ENCODE peak calls at places on chromosomes 13 and 19, in eight cellular contexts. R is dermis microvascular lymphatic vessel endothelial cell, A is spleen, G is amniotic stem cell, F is epithelial cell of esophagus, Z is ureter, X is AG04450, D is NCI-H1694 treated with DMSO at 0.1 percent for 48 hours. H is an unnamed sample.
A peak's percentile ranks its signal among the peaks of the same experiment; 100 is the strongest.

GRCh38 chr13:99059498-99060070 is 81.7 kb upstream of the DOCK9 start:
- DNase-seq in A (no peak), X (no peak), G (no peak), Z (no peak), F (no peak), D (no peak), R (no peak), H (no peak)

GRCh38 chr13:36332986-36333385 is 13.2 kb downstream of the SPART start:
- DNase-seq in Z (no peak), X (no peak), R (peak; percentile 51), A (no peak), F (peak; percentile 46), G (no peak), D (no peak), H (peak; percentile 9)

GRCh38 chr13:95585867-95586266 is 33.3 kb downstream of the CLDN10 start:
- DNase-seq in A (no peak), F (no peak), D (no peak), R (no peak), Z (no peak), X (no peak), G (no peak), H (no peak)

GRCh38 chr13:113650275-113650674 is 7.7 kb downstream of the ATP4B start:
- DNase-seq in A (peak; percentile 54), D (no peak), R (no peak), Z (no peak), F (no peak), X (no peak), G (no peak), H (no peak)

GRCh38 chr19:44869728-44870470 is 21.2 kb upstream of the TOMM40 start:
- DNase-seq in X (peak; percentile 46), Z (no peak), D (no peak), A (no peak), G (no peak), F (no peak), R (no peak), H (peak; percentile 73)

GRCh38 chr13:28489536-28489935 is 5.4 kb downstream of the FLT1 start:
- DNase-seq in R (no peak), F (no peak), A (no peak), X (no peak), G (no peak), Z (no peak), D (no peak), H (peak; percentile 72)

GRCh38 chr13:40660692-40661091 is 5.7 kb downstream of the FOXO1 start:
- DNase-seq in R (no peak), F (no peak), D (no peak), Z (no peak), G (no peak), X (no peak), A (no peak), H (no peak)

GRCh38 chr13:84543976-84544375 is 661.7 kb upstream of the SLITRK1 start:
- DNase-seq in G (no peak), A (no peak), R (no peak), D (no peak), X (no peak), Z (no peak), F (no peak), H (no peak)

GRCh38 chr19:40603071-40603718 is 2.0 kb downstream of the LTBP4 start:
- DNase-seq in Z (no peak), X (no peak), R (no peak), F (peak; percentile 61), G (no peak), A (no peak), D (peak; percentile 42), H (no peak)

GRCh38 chr13:100787899-100788298 is 113.3 kb upstream of the TMTC4 start:
- DNase-seq in R (no peak), D (no peak), G (no peak), A (no peak), F (no peak), X (no peak), Z (no peak), H (no peak)

GRCh38 chr19:58346961-58347929 is 6.0 kb downstream of the A1BG start:
- DNase-seq in Z (peak; percentile 72), G (peak; percentile 22), A (peak; percentile 91), D (peak; percentile 61), F (peak; percentile 61), X (no peak), R (no peak), H (no peak)

GRCh38 chr13:61760102-61760501 is 344.5 kb upstream of the PCDH20 start:
- DNase-seq in X (no peak), Z (no peak), D (no peak), R (no peak), A (no peak), G (no peak), F (no peak), H (no peak)

GRCh38 chr13:26280822-26281221 is 26.9 kb downstream of the CDK8 start:
- DNase-seq in R (no peak), G (no peak), F (peak; percentile 47), X (no peak), Z (no peak), D (no peak), A (no peak), H (no peak)

GRCh38 chr13:76380436-76381065 is 505.7 kb downstream of the KCTD12 start:
- DNase-seq in G (no peak), D (no peak), R (no peak), X (no peak), F (no peak), A (no peak), Z (no peak), H (no peak)

GRCh38 chr13:37476874-37477273 is 121.7 kb downstream of the POSTN start:
- DNase-seq in A (no peak), R (no peak), G (no peak), F (peak; percentile 73), X (no peak), Z (no peak), D (no peak), H (no peak)

GRCh38 chr13:102704238-102704750 is 9.4 kb upstream of the METTL21C start:
- DNase-seq in D (no peak), G (no peak), Z (no peak), X (no peak), A (no peak), F (peak; percentile 88), R (no peak), H (peak; percentile 39)

GRCh38 chr13:59750860-59751259 is 412.9 kb downstream of the DIAPH3 start:
- DNase-seq in Z (no peak), D (peak; percentile 88), F (peak; percentile 41), R (no peak), A (no peak), X (peak; percentile 13), G (peak; percentile 18), H (no peak)

GRCh38 chr13:44058067-44058466 is 178.4 kb downstream of the LACC1 start:
- DNase-seq in X (no peak), G (no peak), F (no peak), Z (no peak), R (no peak), A (no peak), D (no peak), H (no peak)

GRCh38 chr19:8403098-8403819 is 9.8 kb upstream of the MARCHF2 start:
- DNase-seq in Z (no peak), A (no peak), F (no peak), R (no peak), X (no peak), D (no peak), G (no peak), H (no peak)

GRCh38 chr19:48645652-48646191 is at the start of gene CA11:
- DNase-seq in X (no peak), G (no peak), F (no peak), R (no peak), A (peak; percentile 76), D (peak; percentile 67), Z (no peak), H (no peak)

GRCh38 chr19:45130888-45131615 is 29.7 kb downstream of the NKPD1 start:
- DNase-seq in G (no peak), R (no peak), A (no peak), X (no peak), F (peak; percentile 61), Z (no peak), D (peak; percentile 31), H (no peak)

GRCh38 chr13:39773833-39774232 is 118.4 kb downstream of the COG6 start:
- DNase-seq in G (no peak), X (no peak), Z (no peak), D (no peak), F (no peak), A (no peak), R (peak; percentile 23), H (no peak)

GRCh38 chr13:73603646-73604045 is 530.6 kb downstream of the KLF12 start:
- DNase-seq in F (peak; percentile 83), R (no peak), X (no peak), D (no peak), Z (no peak), A (no peak), G (no peak), H (no peak)

GRCh38 chr13:45674908-45675307 is 27.2 kb upstream of the CBY2 start:
- DNase-seq in F (peak; percentile 85), Z (no peak), X (no peak), G (peak; percentile 38), D (no peak), R (no peak), A (no peak), H (no peak)

GRCh38 chr19:22327321-22327720 is 41.1 kb downstream of the ZNF729 start:
- DNase-seq in G (no peak), Z (peak; percentile 14), A (no peak), X (no peak), D (no peak), F (no peak), R (no peak), H (no peak)

H was measured in MV-4-11.